ENCODE peak calls at places on chromosomes 6 and 20, in five cellular contexts. One of them, this sample, is unnamed.

GRCh38 chr6:3768502-3768901 is 17.0 kb upstream of the PXDC1 start:
- DNase-seq in CD8-positive, alpha-beta T cell: no peak
- DNase-seq in breast epithelium: no peak
- DNase-seq in cardiac muscle cell: no peak
- DNase-seq in H1: no peak
- DNase-seq in this sample: no peak

GRCh38 chr20:51189814-51190782 is 167.2 kb upstream of the KCNG1 start:
- DNase-seq in cardiac muscle cell: no peak
- DNase-seq in H1: no peak
- DNase-seq in breast epithelium: no peak
- DNase-seq in CD8-positive, alpha-beta T cell: no peak
- DNase-seq in this sample: no peak

GRCh38 chr20:56458227-56458821 is 10.1 kb upstream of the RTF2 start:
- DNase-seq in CD8-positive, alpha-beta T cell: no peak
- DNase-seq in cardiac muscle cell: no peak
- DNase-seq in H1: no peak
- DNase-seq in breast epithelium: no peak
- DNase-seq in this sample: no peak

GRCh38 chr6:148044921-148045320 is 297.7 kb upstream of the SASH1 start:
- DNase-seq in cardiac muscle cell: no peak
- DNase-seq in CD8-positive, alpha-beta T cell: no peak
- DNase-seq in breast epithelium: no peak
- DNase-seq in H1: no peak
- DNase-seq in this sample: no peak

GRCh38 chr6:138105446-138105845 is 1.8 kb downstream of the PERP start:
- DNase-seq in H1: no peak
- DNase-seq in CD8-positive, alpha-beta T cell: no peak
- DNase-seq in breast epithelium: no peak
- DNase-seq in cardiac muscle cell: no peak
- DNase-seq in this sample: no peak

GRCh38 chr20:22404609-22405170 is 179.7 kb downstream of the FOXA2 start:
- DNase-seq in breast epithelium: no peak
- DNase-seq in cardiac muscle cell: no peak
- DNase-seq in H1: no peak
- DNase-seq in CD8-positive, alpha-beta T cell: no peak
- DNase-seq in this sample: no peak

GRCh38 chr20:40821438-40821837 is 132.4 kb upstream of the MAFB start:
- DNase-seq in H1: no peak
- DNase-seq in breast epithelium: no peak
- DNase-seq in cardiac muscle cell: no peak
- DNase-seq in CD8-positive, alpha-beta T cell: no peak
- DNase-seq in this sample: no peak

GRCh38 chr20:51121901-51122412 is 99.0 kb upstream of the KCNG1 start:
- DNase-seq in cardiac muscle cell: no peak
- DNase-seq in breast epithelium: no peak
- DNase-seq in CD8-positive, alpha-beta T cell: no peak
- DNase-seq in H1: peak; percentile 54
- DNase-seq in this sample: no peak

GRCh38 chr6:127266178-127266891 is at the start of gene RNF146:
- DNase-seq in breast epithelium: peak; percentile 75
- DNase-seq in H1: peak; percentile 81
- DNase-seq in cardiac muscle cell: peak; percentile 86
- DNase-seq in CD8-positive, alpha-beta T cell: peak; percentile 70
- DNase-seq in this sample: peak; percentile 83

GRCh38 chr6:29589423-29590048 is 4.6 kb downstream of the OR2H2 start:
- DNase-seq in breast epithelium: no peak
- DNase-seq in H1: peak; percentile 75
- DNase-seq in cardiac muscle cell: peak; percentile 60
- DNase-seq in CD8-positive, alpha-beta T cell: no peak
- DNase-seq in this sample: peak; percentile 43

GRCh38 chr6:4941782-4942672 is 61.8 kb downstream of the RPP40 start:
- DNase-seq in cardiac muscle cell: no peak
- DNase-seq in H1: no peak
- DNase-seq in CD8-positive, alpha-beta T cell: peak; percentile 47
- DNase-seq in breast epithelium: no peak
- DNase-seq in this sample: no peak

GRCh38 chr6:30394139-30394538 is 49.2 kb downstream of the RPP21 start:
- DNase-seq in CD8-positive, alpha-beta T cell: no peak
- DNase-seq in breast epithelium: no peak
- DNase-seq in H1: no peak
- DNase-seq in cardiac muscle cell: no peak
- DNase-seq in this sample: no peak

GRCh38 chr6:132491303-132491702 is 21.6 kb downstream of the STX7 start:
- DNase-seq in H1: no peak
- DNase-seq in cardiac muscle cell: no peak
- DNase-seq in breast epithelium: no peak
- DNase-seq in CD8-positive, alpha-beta T cell: no peak
- DNase-seq in this sample: no peak

GRCh38 chr6:164928366-164929154 is 380.8 kb downstream of the C6orf118 start:
- DNase-seq in H1: no peak
- DNase-seq in cardiac muscle cell: no peak
- DNase-seq in CD8-positive, alpha-beta T cell: no peak
- DNase-seq in breast epithelium: no peak
- DNase-seq in this sample: no peak

GRCh38 chr6:138815221-138815620 is 19.3 kb downstream of the ECT2L start:
- DNase-seq in H1: no peak
- DNase-seq in cardiac muscle cell: no peak
- DNase-seq in CD8-positive, alpha-beta T cell: no peak
- DNase-seq in breast epithelium: no peak
- DNase-seq in this sample: no peak

GRCh38 chr6:42108071-42108470 is 34.3 kb downstream of the C6orf132 start:
- DNase-seq in CD8-positive, alpha-beta T cell: no peak
- DNase-seq in H1: no peak
- DNase-seq in breast epithelium: no peak
- DNase-seq in cardiac muscle cell: no peak
- DNase-seq in this sample: no peak

GRCh38 chr6:47407295-47408281 is 70.0 kb upstream of the CD2AP start:
- DNase-seq in CD8-positive, alpha-beta T cell: no peak
- DNase-seq in H1: no peak
- DNase-seq in cardiac muscle cell: no peak
- DNase-seq in breast epithelium: no peak
- DNase-seq in this sample: no peak

GRCh38 chr6:148925701-148926100 is 178.9 kb downstream of the UST start:
- DNase-seq in H1: no peak
- DNase-seq in cardiac muscle cell: no peak
- DNase-seq in CD8-positive, alpha-beta T cell: no peak
- DNase-seq in breast epithelium: no peak
- DNase-seq in this sample: no peak

GRCh38 chr20:36264426-36265246 is 28.4 kb downstream of the AAR2 start:
- DNase-seq in H1: no peak
- DNase-seq in CD8-positive, alpha-beta T cell: no peak
- DNase-seq in cardiac muscle cell: no peak
- DNase-seq in breast epithelium: no peak
- DNase-seq in this sample: no peak

GRCh38 chr20:47418061-47418616 is 61.6 kb upstream of the ZMYND8 start:
- DNase-seq in cardiac muscle cell: no peak
- DNase-seq in CD8-positive, alpha-beta T cell: no peak
- DNase-seq in H1: no peak
- DNase-seq in breast epithelium: no peak
- DNase-seq in this sample: no peak

GRCh38 chr6:38152620-38153019 is 333.1 kb downstream of the ZFAND3 start:
- DNase-seq in H1: no peak
- DNase-seq in cardiac muscle cell: no peak
- DNase-seq in CD8-positive, alpha-beta T cell: no peak
- DNase-seq in breast epithelium: peak; percentile 20
- DNase-seq in this sample: no peak

GRCh38 chr6:116400376-116400775 is 29.6 kb downstream of the DSE start:
- DNase-seq in cardiac muscle cell: no peak
- DNase-seq in H1: no peak
- DNase-seq in CD8-positive, alpha-beta T cell: no peak
- DNase-seq in breast epithelium: no peak
- DNase-seq in this sample: no peak

GRCh38 chr6:78851156-78851555 is 16.2 kb upstream of the IRAK1BP1 start:
- DNase-seq in CD8-positive, alpha-beta T cell: no peak
- DNase-seq in breast epithelium: no peak
- DNase-seq in H1: no peak
- DNase-seq in cardiac muscle cell: no peak
- DNase-seq in this sample: no peak

GRCh38 chr6:64428186-64428585 is 792.6 kb downstream of the PHF3 start:
- DNase-seq in cardiac muscle cell: no peak
- DNase-seq in CD8-positive, alpha-beta T cell: no peak
- DNase-seq in breast epithelium: no peak
- DNase-seq in H1: no peak
- DNase-seq in this sample: no peak

DNA sequence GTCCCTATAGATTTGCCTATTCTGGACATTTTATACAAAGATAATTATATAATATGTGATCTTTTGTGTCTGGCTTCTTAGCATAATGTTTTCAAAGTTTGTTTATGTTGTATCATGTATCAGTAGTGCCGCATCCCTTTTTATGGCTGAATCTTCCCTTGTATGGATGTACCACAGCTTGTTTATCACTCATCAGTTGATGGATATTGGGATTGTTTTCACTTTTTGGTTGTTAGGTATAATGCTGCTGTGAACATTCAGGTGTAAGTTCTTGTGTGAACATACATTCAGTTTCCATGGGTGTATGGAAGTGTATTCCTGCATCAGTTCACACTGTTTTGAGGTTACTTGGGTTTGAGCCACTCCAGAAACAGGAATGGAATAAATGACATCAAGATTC is 4.3 kb downstream of the TM9SF4 start:
- DNase-seq in H1: no peak
- DNase-seq in breast epithelium: no peak
- DNase-seq in CD8-positive, alpha-beta T cell: no peak
- DNase-seq in cardiac muscle cell: no peak
- DNase-seq in this sample: no peak
- H3K4me1 ChIP-seq in H1: peaks cover 6% of the 10 kb centered on the region
- H3K4me1 ChIP-seq in breast epithelium: no peaks in the 10 kb centered on the region
- H3K4me1 ChIP-seq in CD8-positive, alpha-beta T cell: peaks cover 28% of the 10 kb centered on the region
- H3K4me1 ChIP-seq in cardiac muscle cell: peaks cover 22% of the 10 kb centered on the region
- H3K4me1 ChIP-seq in this sample: peaks cover 36% of the 10 kb centered on the region

GRCh38 chr20:35055445-35056276 is 36.9 kb downstream of the TRPC4AP start:
- DNase-seq in cardiac muscle cell: peak; percentile 71
- DNase-seq in breast epithelium: no peak
- DNase-seq in CD8-positive, alpha-beta T cell: no peak
- DNase-seq in H1: no peak
- DNase-seq in this sample: no peak
- H3K4me3 ChIP-seq in cardiac muscle cell: no peak overlapping the region
- H3K4me3 ChIP-seq in breast epithelium: no peak overlapping the region
- H3K4me3 ChIP-seq in CD8-positive, alpha-beta T cell: no peak overlapping the region
- H3K4me3 ChIP-seq in H1: no peak overlapping the region
- H3K4me3 ChIP-seq in this sample: no peak overlapping the region

GRCh38 chr6:169247419-169247818 is 6.2 kb downstream of the THBS2 start:
- DNase-seq in H1: no peak
- DNase-seq in cardiac muscle cell: no peak
- DNase-seq in breast epithelium: no peak
- DNase-seq in CD8-positive, alpha-beta T cell: no peak
- DNase-seq in this sample: no peak

GRCh38 chr6:169247991-169248390 is 5.7 kb downstream of the THBS2 start:
- DNase-seq in cardiac muscle cell: no peak
- DNase-seq in CD8-positive, alpha-beta T cell: no peak
- DNase-seq in breast epithelium: no peak
- DNase-seq in H1: no peak
- DNase-seq in this sample: no peak

GRCh38 chr6:169248521-169248971 is 5.1 kb downstream of the THBS2 start:
- DNase-seq in H1: no peak
- DNase-seq in breast epithelium: no peak
- DNase-seq in cardiac muscle cell: no peak
- DNase-seq in CD8-positive, alpha-beta T cell: no peak
- DNase-seq in this sample: peak; percentile 21

GRCh38 chr6:169244684-169245383 is 8.8 kb downstream of the THBS2 start:
- DNase-seq in H1: no peak
- DNase-seq in CD8-positive, alpha-beta T cell: no peak
- DNase-seq in cardiac muscle cell: no peak
- DNase-seq in breast epithelium: no peak
- DNase-seq in this sample: peak; percentile 14

DNA sequence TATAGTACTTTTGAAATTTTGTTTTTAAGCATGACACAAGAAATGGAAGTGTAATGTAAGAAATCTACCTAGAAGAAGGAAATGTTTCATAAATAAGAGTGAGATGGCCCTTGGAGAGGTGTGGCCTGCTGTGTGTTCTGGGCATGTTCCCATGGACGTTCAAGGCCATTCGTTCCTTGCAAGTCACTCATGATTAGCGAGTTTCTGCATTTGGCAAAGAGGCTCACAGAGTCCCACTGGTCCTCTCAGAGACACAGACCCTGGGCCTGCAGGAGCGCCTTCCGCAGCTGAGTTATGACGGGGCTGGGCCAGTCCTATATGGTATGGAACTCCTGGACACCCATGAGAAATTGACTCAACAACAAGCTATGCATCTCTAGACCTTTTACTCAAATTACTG is 7.2 kb downstream of the THBS2 start:
- DNase-seq in H1: no peak
- DNase-seq in breast epithelium: no peak
- DNase-seq in CD8-positive, alpha-beta T cell: no peak
- DNase-seq in cardiac muscle cell: no peak
- DNase-seq in this sample: no peak
- H3K36me3 ChIP-seq in H1: peaks cover 13% of the 10 kb centered on the region
- H3K36me3 ChIP-seq in breast epithelium: no peaks in the 10 kb centered on the region
- H3K36me3 ChIP-seq in CD8-positive, alpha-beta T cell: no peaks in the 10 kb centered on the region
- H3K36me3 ChIP-seq in cardiac muscle cell: no peaks in the 10 kb centered on the region
- H3K36me3 ChIP-seq in this sample: peaks cover 49% of the 10 kb centered on the region

GRCh38 chr20:44688053-44688625 is 27.0 kb upstream of the CCN5 start:
- DNase-seq in cardiac muscle cell: no peak
- DNase-seq in breast epithelium: no peak
- DNase-seq in H1: no peak
- DNase-seq in CD8-positive, alpha-beta T cell: no peak
- DNase-seq in this sample: no peak

GRCh38 chr20:44690781-44691423 is 24.3 kb upstream of the CCN5 start:
- DNase-seq in cardiac muscle cell: no peak
- DNase-seq in breast epithelium: no peak
- DNase-seq in H1: no peak
- DNase-seq in CD8-positive, alpha-beta T cell: no peak
- DNase-seq in this sample: peak; percentile 74

GRCh38 chr20:44686934-44687333 is 28.2 kb upstream of the CCN5 start:
- DNase-seq in H1: no peak
- DNase-seq in CD8-positive, alpha-beta T cell: no peak
- DNase-seq in breast epithelium: no peak
- DNase-seq in cardiac muscle cell: no peak
- DNase-seq in this sample: peak; percentile 25

GRCh38 chr20:44691424-44692423 is 23.4 kb upstream of the CCN5 start:
- DNase-seq in cardiac muscle cell: no peak
- DNase-seq in H1: no peak
- DNase-seq in breast epithelium: no peak
- DNase-seq in CD8-positive, alpha-beta T cell: no peak
- DNase-seq in this sample: peak; percentile 95

DNA sequence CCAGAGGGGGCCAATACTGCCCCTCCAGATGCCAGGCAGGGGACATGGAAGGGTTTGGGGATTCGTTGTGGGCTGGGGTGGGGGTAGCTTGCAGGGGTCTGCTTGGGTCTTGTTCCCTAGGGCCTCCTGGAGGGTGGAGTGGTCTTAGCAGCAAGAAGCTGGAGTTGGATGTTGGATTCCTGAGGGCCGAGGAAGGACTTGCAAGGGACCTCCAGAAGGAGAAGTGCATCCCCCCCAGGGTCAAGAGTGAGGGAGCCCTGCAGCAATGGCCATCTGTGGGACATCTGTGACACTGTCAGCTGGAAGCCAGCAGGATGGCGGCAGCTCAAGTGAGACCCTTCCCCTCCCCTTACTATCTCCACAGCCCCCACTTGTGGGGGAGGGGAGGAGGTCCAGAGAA is 25.4 kb upstream of the CCN5 start:
- DNase-seq in cardiac muscle cell: no peak
- DNase-seq in CD8-positive, alpha-beta T cell: no peak
- DNase-seq in H1: no peak
- DNase-seq in breast epithelium: no peak
- DNase-seq in this sample: peak; percentile 67
- H3K4me1 ChIP-seq in cardiac muscle cell: no peaks in the 10 kb centered on the region
- H3K4me1 ChIP-seq in CD8-positive, alpha-beta T cell: no peaks in the 10 kb centered on the region
- H3K4me1 ChIP-seq in H1: no peaks in the 10 kb centered on the region
- H3K4me1 ChIP-seq in breast epithelium: no peaks in the 10 kb centered on the region
- H3K4me1 ChIP-seq in this sample: peaks cover 52% of the 10 kb centered on the region